ENCODE peak calls at places on chromosomes 6 and 20, in six cellular contexts. Z is HFFc6, K is neural crest cell, X is activated T-cell treated with anti-CD3 and anti-CD28 coated beads for 48 hours, G is NCI-H2171 treated with DMSO at 0.1 percent for 48 hours, S is sciatic nerve. W is an unnamed sample.

GRCh38 chr6:26342106-26342999 is 22.6 kb upstream of the BTN3A2 start:
- DNase-seq in K (no peak), S (no peak), X (no peak), Z (peak), G (no peak), W (no peak)

GRCh38 chr6:162726997-162727346 is 594 bp downstream of the PRKN start:
- DNase-seq in S (no peak), X (no peak), G (no peak), K (no peak), Z (no peak), W (no peak)

GRCh38 chr20:63215101-63216040 is 560 bp downstream of the YTHDF1 start:
- DNase-seq in S (no peak), G (peak), Z (peak), X (peak), K (peak), W (no peak)

GRCh38 chr6:136446579-136447182 is 103.5 kb downstream of the MAP7 start:
- DNase-seq in S (no peak), Z (no peak), X (no peak), G (no peak), K (no peak), W (no peak)

GRCh38 chr6:20302702-20303251 is 90.5 kb upstream of the MBOAT1 start:
- DNase-seq in K (no peak), Z (peak), G (no peak), S (no peak), X (no peak), W (no peak)

GRCh38 chr6:49980898-49981297 is 11.5 kb upstream of the DEFB113 start:
- DNase-seq in K (no peak), S (no peak), G (no peak), X (no peak), Z (no peak), W (no peak)

GRCh38 chr6:98366406-98366805 is 468.0 kb upstream of the POU3F2 start:
- DNase-seq in K (no peak), X (no peak), S (no peak), Z (no peak), G (no peak), W (no peak)

GRCh38 chr6:21151178-21151956 is 442.2 kb upstream of the SOX4 start:
- DNase-seq in S (no peak), Z (no peak), X (no peak), G (no peak), K (no peak), W (no peak)

GRCh38 chr20:24017160-24017761 is 28.7 kb upstream of the GGTLC1 start:
- DNase-seq in S (no peak), Z (no peak), X (no peak), G (no peak), K (no peak), W (no peak)

GRCh38 chr6:25279748-25280616 is 808 bp downstream of the CARMIL1 start:
- DNase-seq in X (peak), Z (no peak), G (peak), S (peak), K (no peak), W (peak)

GRCh38 chr20:57698191-57698866 is 11.5 kb downstream of the PMEPA1 start:
- DNase-seq in G (peak), S (no peak), X (peak), K (no peak), Z (peak), W (peak)

W was measured in activated CD4-positive, alpha-beta T cell treated with anti-CD3 and anti-CD28 coated beads, Interleukin-2, amount 50 U/mL, for 1 hour.